ENCODE peak calls at places on chromosomes 7 and 10, in seven cellular contexts. One of them, this sample, is unnamed.

GRCh38 chr10:51528527-51528926 is 170.9 kb downstream of the CSTF2T start:
- DNase-seq in stimulated activated CD8-positive, alpha-beta memory T cell treated with anti-CD3 and anti-CD28 coated beads, Interleukin-4, amount 100 ng/mL, for 48 hours: no peak
- DNase-seq in endothelial cell: no peak
- DNase-seq in NCI-H510A: no peak
- DNase-seq in RWPE1: no peak
- DNase-seq in naive thymus-derived CD8-positive, alpha-beta T cell: no peak
- DNase-seq in SW480: no peak
- DNase-seq in this sample: no peak

GRCh38 chr10:33126118-33126517 is 168.1 kb upstream of the ITGB1 start:
- DNase-seq in naive thymus-derived CD8-positive, alpha-beta T cell: no peak
- DNase-seq in SW480: no peak
- DNase-seq in RWPE1: peak
- DNase-seq in NCI-H510A: no peak
- DNase-seq in endothelial cell: no peak
- DNase-seq in stimulated activated CD8-positive, alpha-beta memory T cell treated with anti-CD3 and anti-CD28 coated beads, Interleukin-4, amount 100 ng/mL, for 48 hours: no peak
- DNase-seq in this sample: no peak

GRCh38 chr7:154913645-154914579 is 89.0 kb downstream of the PAXIP1 start:
- DNase-seq in stimulated activated CD8-positive, alpha-beta memory T cell treated with anti-CD3 and anti-CD28 coated beads, Interleukin-4, amount 100 ng/mL, for 48 hours: peak
- DNase-seq in SW480: peak
- DNase-seq in endothelial cell: peak
- DNase-seq in naive thymus-derived CD8-positive, alpha-beta T cell: peak
- DNase-seq in NCI-H510A: peak
- DNase-seq in RWPE1: peak
- DNase-seq in this sample: peak

GRCh38 chr10:131656009-131656408 is 244.8 kb upstream of the PPP2R2D start:
- DNase-seq in endothelial cell: no peak
- DNase-seq in SW480: no peak
- DNase-seq in naive thymus-derived CD8-positive, alpha-beta T cell: no peak
- DNase-seq in stimulated activated CD8-positive, alpha-beta memory T cell treated with anti-CD3 and anti-CD28 coated beads, Interleukin-4, amount 100 ng/mL, for 48 hours: no peak
- DNase-seq in NCI-H510A: no peak
- DNase-seq in RWPE1: no peak
- DNase-seq in this sample: no peak

GRCh38 chr7:103640031-103640779 is 194.2 kb upstream of the SLC26A5 start:
- DNase-seq in stimulated activated CD8-positive, alpha-beta memory T cell treated with anti-CD3 and anti-CD28 coated beads, Interleukin-4, amount 100 ng/mL, for 48 hours: no peak
- DNase-seq in naive thymus-derived CD8-positive, alpha-beta T cell: no peak
- DNase-seq in NCI-H510A: no peak
- DNase-seq in endothelial cell: no peak
- DNase-seq in SW480: no peak
- DNase-seq in RWPE1: peak
- DNase-seq in this sample: no peak

GRCh38 chr7:155278921-155279320 is 18.8 kb upstream of the INSIG1 start:
- DNase-seq in stimulated activated CD8-positive, alpha-beta memory T cell treated with anti-CD3 and anti-CD28 coated beads, Interleukin-4, amount 100 ng/mL, for 48 hours: no peak
- DNase-seq in NCI-H510A: no peak
- DNase-seq in RWPE1: no peak
- DNase-seq in endothelial cell: no peak
- DNase-seq in SW480: no peak
- DNase-seq in naive thymus-derived CD8-positive, alpha-beta T cell: no peak
- DNase-seq in this sample: no peak

GRCh38 chr10:114859227-114859626 is 37.6 kb downstream of the FHIP2A start:
- DNase-seq in NCI-H510A: no peak
- DNase-seq in SW480: no peak
- DNase-seq in naive thymus-derived CD8-positive, alpha-beta T cell: no peak
- DNase-seq in stimulated activated CD8-positive, alpha-beta memory T cell treated with anti-CD3 and anti-CD28 coated beads, Interleukin-4, amount 100 ng/mL, for 48 hours: no peak
- DNase-seq in RWPE1: no peak
- DNase-seq in endothelial cell: no peak
- DNase-seq in this sample: no peak

GRCh38 chr10:128704716-128705115 is 578.5 kb upstream of the MKI67 start:
- DNase-seq in SW480: no peak
- DNase-seq in NCI-H510A: no peak
- DNase-seq in stimulated activated CD8-positive, alpha-beta memory T cell treated with anti-CD3 and anti-CD28 coated beads, Interleukin-4, amount 100 ng/mL, for 48 hours: no peak
- DNase-seq in endothelial cell: no peak
- DNase-seq in naive thymus-derived CD8-positive, alpha-beta T cell: no peak
- DNase-seq in RWPE1: no peak
- DNase-seq in this sample: no peak

GRCh38 chr7:76131872-76132271 is 69.8 kb upstream of the SRRM3 start:
- DNase-seq in SW480: no peak
- DNase-seq in NCI-H510A: no peak
- DNase-seq in endothelial cell: no peak
- DNase-seq in naive thymus-derived CD8-positive, alpha-beta T cell: no peak
- DNase-seq in RWPE1: no peak
- DNase-seq in stimulated activated CD8-positive, alpha-beta memory T cell treated with anti-CD3 and anti-CD28 coated beads, Interleukin-4, amount 100 ng/mL, for 48 hours: no peak
- DNase-seq in this sample: no peak

GRCh38 chr10:86400705-86401587 is 34.4 kb upstream of the GRID1 start:
- DNase-seq in naive thymus-derived CD8-positive, alpha-beta T cell: peak
- DNase-seq in stimulated activated CD8-positive, alpha-beta memory T cell treated with anti-CD3 and anti-CD28 coated beads, Interleukin-4, amount 100 ng/mL, for 48 hours: peak
- DNase-seq in RWPE1: no peak
- DNase-seq in SW480: peak
- DNase-seq in endothelial cell: peak
- DNase-seq in NCI-H510A: no peak
- DNase-seq in this sample: peak

GRCh38 chr10:121669010-121669366 is 70.7 kb upstream of the FGFR2 start:
- DNase-seq in RWPE1: no peak
- DNase-seq in stimulated activated CD8-positive, alpha-beta memory T cell treated with anti-CD3 and anti-CD28 coated beads, Interleukin-4, amount 100 ng/mL, for 48 hours: no peak
- DNase-seq in endothelial cell: no peak
- DNase-seq in NCI-H510A: no peak
- DNase-seq in SW480: no peak
- DNase-seq in naive thymus-derived CD8-positive, alpha-beta T cell: no peak
- DNase-seq in this sample: no peak

GRCh38 chr7:25951414-25952276 is 200.4 kb upstream of the NFE2L3 start:
- DNase-seq in NCI-H510A: no peak
- DNase-seq in stimulated activated CD8-positive, alpha-beta memory T cell treated with anti-CD3 and anti-CD28 coated beads, Interleukin-4, amount 100 ng/mL, for 48 hours: no peak
- DNase-seq in endothelial cell: peak
- DNase-seq in RWPE1: no peak
- DNase-seq in SW480: peak
- DNase-seq in naive thymus-derived CD8-positive, alpha-beta T cell: no peak
- DNase-seq in this sample: peak

GRCh38 chr7:45143616-45144015 is 14.0 kb upstream of the RAMP3 start:
- DNase-seq in naive thymus-derived CD8-positive, alpha-beta T cell: no peak
- DNase-seq in SW480: no peak
- DNase-seq in stimulated activated CD8-positive, alpha-beta memory T cell treated with anti-CD3 and anti-CD28 coated beads, Interleukin-4, amount 100 ng/mL, for 48 hours: no peak
- DNase-seq in endothelial cell: no peak
- DNase-seq in NCI-H510A: no peak
- DNase-seq in RWPE1: peak
- DNase-seq in this sample: no peak

GRCh38 chr10:75398630-75399460 is 2.7 kb downstream of the ZNF503 start:
- DNase-seq in NCI-H510A: no peak
- DNase-seq in RWPE1: no peak
- DNase-seq in stimulated activated CD8-positive, alpha-beta memory T cell treated with anti-CD3 and anti-CD28 coated beads, Interleukin-4, amount 100 ng/mL, for 48 hours: no peak
- DNase-seq in endothelial cell: peak
- DNase-seq in SW480: no peak
- DNase-seq in naive thymus-derived CD8-positive, alpha-beta T cell: no peak
- DNase-seq in this sample: peak

This sample was measured in HuH-7.